ENCODE peak calls at places on chromosomes 7 and 10, in six cellular contexts. W is breast epithelium; Y is ovary; R is CD8-positive, alpha-beta T cell; G is MM.1S; E is HepG2. X is an unnamed sample.
A peak's percentile ranks its signal among the peaks of the same experiment; 100 is the strongest.

GRCh38 chr7:29457141-29457561 is 106.5 kb upstream of the PRR15 start:
- DNase-seq in W (no peak), Y (no peak), R (no peak), G (no peak), E (no peak), X (no peak)

GRCh38 chr7:55964261-55964801 is at the start of gene NIPSNAP2:
- DNase-seq in W (peak; percentile 60), Y (peak; percentile 69), R (peak; percentile 54), G (peak; percentile 64), E (no peak), X (peak; percentile 59)

GRCh38 chr10:15313034-15313433 is 58.1 kb downstream of the FAM171A1 start:
- DNase-seq in W (no peak), Y (no peak), R (no peak), G (no peak), E (no peak), X (no peak)

GRCh38 chr7:28258240-28258639 is 77.6 kb upstream of the JAZF1 start:
- DNase-seq in W (no peak), Y (no peak), R (no peak), G (no peak), E (no peak), X (no peak)

GRCh38 chr10:86944471-86944870 is 12.9 kb downstream of the MMRN2 start:
- DNase-seq in W (no peak), Y (no peak), R (no peak), G (no peak), E (no peak), X (no peak)

GRCh38 chr10:109912335-109913282 is 10.7 kb downstream of the XPNPEP1 start:
- DNase-seq in W (no peak), Y (no peak), R (no peak), G (no peak), E (no peak), X (no peak)

GRCh38 chr10:28991738-28992270 is 297.1 kb upstream of the LYZL1 start:
- DNase-seq in W (no peak), Y (no peak), R (peak; percentile 5), G (peak; percentile 14), E (peak; percentile 50), X (no peak)

GRCh38 chr7:123746055-123746454 is 2.7 kb downstream of the WASL start:
- DNase-seq in W (no peak), Y (no peak), R (no peak), G (no peak), E (no peak), X (no peak)

GRCh38 chr10:3892440-3893101 is 107.6 kb upstream of the KLF6 start:
- DNase-seq in W (no peak), Y (no peak), R (peak; percentile 17), G (no peak), E (no peak), X (no peak)

GRCh38 chr10:16950686-16951681 is 133.8 kb upstream of the RSU1 start:
- DNase-seq in W (no peak), Y (no peak), R (no peak), G (no peak), E (no peak), X (no peak)

GRCh38 chr10:76885815-76886214 is 751.8 kb downstream of the KCNMA1 start:
- DNase-seq in W (no peak), Y (no peak), R (no peak), G (no peak), E (no peak), X (no peak)

GRCh38 chr10:19628767-19629443 is 187.3 kb upstream of the PLXDC2 start:
- DNase-seq in W (no peak), Y (no peak), R (no peak), G (no peak), E (no peak), X (no peak)

GRCh38 chr7:29281782-29282541 is 87.4 kb downstream of the CHN2 start:
- DNase-seq in W (no peak), Y (no peak), R (no peak), G (no peak), E (peak; percentile 51), X (no peak)

GRCh38 chr10:130300608-130301025 is 164.4 kb downstream of the GLRX3 start:
- DNase-seq in W (no peak), Y (peak; percentile 53), R (peak; percentile 52), G (no peak), E (no peak), X (peak; percentile 52)

GRCh38 chr7:21542891-21543527 is at the start of gene DNAH11:
- DNase-seq in W (no peak), Y (no peak), R (no peak), G (peak; percentile 62), E (no peak), X (no peak)

GRCh38 chr7:157009170-157009777 is 1.2 kb downstream of the MNX1 start:
- DNase-seq in W (no peak), Y (no peak), R (no peak), G (peak; percentile 6), E (peak; percentile 56), X (no peak)

GRCh38 chr7:155467846-155468821 is 10.2 kb downstream of the EN2 start:
- DNase-seq in W (peak; percentile 31), Y (no peak), R (no peak), G (no peak), E (no peak), X (no peak)

GRCh38 chr7:157224627-157225026 is 85.9 kb downstream of the UBE3C start:
- DNase-seq in W (no peak), Y (no peak), R (no peak), G (no peak), E (peak; percentile 23), X (no peak)

GRCh38 chr10:31061941-31062340 is 30.3 kb upstream of the ZNF438 start:
- DNase-seq in W (no peak), Y (no peak), R (no peak), G (no peak), E (no peak), X (no peak)

GRCh38 chr7:158192184-158192835 is 395.3 kb downstream of the PTPRN2 start:
- DNase-seq in W (no peak), Y (no peak), R (no peak), G (no peak), E (no peak), X (no peak)

GRCh38 chr10:101041252-101041761 is 10.3 kb downstream of the SFXN3 start:
- DNase-seq in W (peak; percentile 72), Y (peak; percentile 84), R (peak; percentile 60), G (peak; percentile 78), E (peak; percentile 81), X (peak; percentile 66)

GRCh38 chr7:134627775-134628153 is 18.9 kb upstream of the BPGM start:
- DNase-seq in W (no peak), Y (no peak), R (no peak), G (no peak), E (no peak), X (no peak)

GRCh38 chr7:34727464-34727995 is 69.5 kb downstream of the NPSR1 start:
- DNase-seq in W (no peak), Y (no peak), R (no peak), G (no peak), E (no peak), X (no peak)

GRCh38 chr7:96486681-96487080 is 164.8 kb upstream of the SLC25A13 start:
- DNase-seq in W (no peak), Y (no peak), R (no peak), G (no peak), E (no peak), X (no peak)

GRCh38 chr7:2796358-2797352 is 47.5 kb downstream of the GNA12 start:
- DNase-seq in W (no peak), Y (peak; percentile 85), R (no peak), G (no peak), E (no peak), X (peak; percentile 67)

GRCh38 chr7:29878081-29878688 is 71.9 kb downstream of the WIPF3 start:
- DNase-seq in W (peak; percentile 61), Y (no peak), R (no peak), G (peak; percentile 55), E (peak; percentile 20), X (no peak)

GRCh38 chr10:91289295-91289694 is 68.8 kb downstream of the PCGF5 start:
- DNase-seq in W (no peak), Y (no peak), R (no peak), G (no peak), E (no peak), X (no peak)

DNA sequence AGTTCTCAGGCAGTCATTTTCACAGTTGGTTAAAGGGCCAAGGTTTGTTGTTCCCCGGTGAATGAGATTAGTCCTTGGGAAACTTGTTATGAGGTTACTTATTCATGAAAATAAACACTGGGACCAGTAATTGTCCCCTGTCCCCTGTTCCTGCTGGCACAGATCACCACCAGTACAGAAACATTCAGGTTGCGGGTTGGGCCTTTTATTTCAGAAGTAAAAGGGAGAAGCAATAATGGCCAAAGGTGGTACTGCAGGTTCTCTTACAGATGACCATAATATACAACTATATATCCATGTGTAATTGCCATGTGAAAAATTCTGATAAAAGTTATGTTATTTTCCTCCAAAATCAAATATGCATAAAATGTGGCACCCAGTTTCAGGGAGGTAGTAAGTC is 442.0 kb downstream of the SORCS1 start:
- DNase-seq in W (no peak), Y (no peak), R (no peak), G (no peak), E (no peak), X (no peak)
- TF ChIP-seq CTCF in W (no peak), Y (no peak), R (no peak), G (no peak), E (no peak), X (no peak)

GRCh38 chr10:62054408-62054807 is 152.9 kb downstream of the ARID5B start:
- DNase-seq in W (no peak), Y (no peak), R (no peak), G (no peak), E (no peak), X (no peak)
- H3K4me1 ChIP-seq in W (no peaks in the 10 kb centered on the region), Y (peaks cover 18% of the 10 kb centered on the region), R (peaks cover 3% of the 10 kb centered on the region), G (peaks cover 33% of the 10 kb centered on the region), E (peaks cover 90% of the 10 kb centered on the region), X (peaks cover 70% of the 10 kb centered on the region)

DNA sequence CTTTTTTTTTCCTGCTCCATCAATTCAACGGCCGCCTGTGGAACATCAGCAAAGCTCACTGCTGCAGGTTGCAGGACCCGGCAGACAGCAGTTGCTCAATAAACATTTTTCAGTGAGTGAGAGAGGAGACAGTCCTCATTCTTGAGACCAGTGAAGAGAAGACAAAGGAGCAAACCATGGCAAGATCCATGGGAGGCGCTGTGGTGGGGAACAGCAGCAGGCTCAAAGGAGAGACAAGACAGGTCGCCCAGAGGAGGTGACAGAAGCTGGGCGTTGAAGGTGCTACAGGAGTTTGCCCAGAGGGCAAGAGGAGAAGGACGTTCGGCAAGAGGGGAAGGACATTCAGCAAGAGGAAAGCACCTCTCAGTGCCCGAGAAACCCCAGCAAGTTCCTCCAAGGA is 74.5 kb upstream of the FGFR2 start:
- DNase-seq in W (no peak), Y (no peak), R (no peak), G (no peak), E (no peak), X (no peak)
- TF ChIP-seq CTCF in W (no peak), Y (no peak), R (no peak), G (no peak), E (no peak), X (no peak)

DNA sequence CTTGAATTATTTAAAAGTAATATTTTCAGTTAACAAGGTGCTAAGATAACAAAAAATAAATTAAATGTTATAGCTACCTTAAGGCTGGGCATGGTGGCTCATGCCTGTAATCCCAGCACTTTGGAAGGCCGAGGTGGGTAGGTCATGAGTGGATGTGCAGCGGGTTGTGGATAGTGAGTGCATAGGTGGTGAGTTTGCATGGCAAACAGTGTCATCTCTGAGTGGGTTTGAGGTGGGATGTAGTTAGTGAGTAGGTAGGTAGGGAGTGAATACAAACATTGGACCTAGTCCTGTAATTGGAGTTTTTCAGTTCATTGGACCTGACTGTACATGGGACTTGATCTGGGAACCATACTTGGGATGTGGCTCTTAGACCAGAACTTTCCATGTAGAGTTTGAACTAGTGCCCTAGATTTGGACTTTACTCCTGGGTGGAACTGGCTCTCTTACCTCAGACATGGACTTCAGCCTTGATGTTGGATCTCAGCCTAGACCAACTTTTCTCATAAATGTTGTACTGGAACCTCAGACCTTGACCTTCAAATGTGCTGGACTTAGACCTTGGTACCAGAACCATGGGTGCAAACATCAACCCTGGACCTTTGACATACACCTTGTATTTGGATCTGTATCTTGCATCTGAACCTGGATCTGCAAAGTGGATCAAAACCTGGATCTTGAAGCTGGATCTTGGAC is 47.0 kb downstream of the SEC61G start:
- DNase-seq in W (no peak), Y (no peak), R (no peak), G (no peak), E (no peak), X (no peak)
- H3K4me1 ChIP-seq in W (no peaks in the 10 kb centered on the region), Y (no peaks in the 10 kb centered on the region), R (no peaks in the 10 kb centered on the region), G (peaks cover 3% of the 10 kb centered on the region), E (no peaks in the 10 kb centered on the region), X (no peaks in the 10 kb centered on the region)

X was measured in gastrocnemius medialis.